ENCODE peak calls at places on chromosomes 16 and 17, in four cellular contexts. V is uterus, O is fibroblast of the aortic adventitia, N is prostate gland. U is an unnamed sample.

GRCh38 chr17:12342609-12343248 is 322.1 kb downstream of the MAP2K4 start:
- DNase-seq in N (no peak), V (peak; percentile 38), O (peak; percentile 3), U (no peak)

GRCh38 chr17:160336-160735 is 21.1 kb downstream of the DOC2B start:
- DNase-seq in N (no peak), V (no peak), O (no peak), U (no peak)

GRCh38 chr16:65044861-65045260 is 77.0 kb downstream of the CDH11 start:
- DNase-seq in O (peak; percentile 77), V (no peak), N (no peak), U (no peak)

GRCh38 chr16:5907544-5907943 is 809.9 kb upstream of the EEF2KMT start:
- DNase-seq in V (no peak), O (no peak), N (no peak), U (no peak)

GRCh38 chr17:39677581-39678339 is 9.5 kb downstream of the PNMT start:
- DNase-seq in N (no peak), O (peak; percentile 11), V (no peak), U (no peak)

GRCh38 chr17:82650723-82651122 is 2.5 kb upstream of the WDR45B start:
- DNase-seq in N (no peak), V (no peak), O (no peak), U (no peak)

GRCh38 chr17:12830692-12831363 is 41.5 kb downstream of the ARHGAP44 start:
- DNase-seq in O (no peak), V (no peak), N (no peak), U (no peak)

GRCh38 chr16:67248401-67249177 is at the start of gene SLC9A5:
- DNase-seq in N (no peak), O (no peak), V (peak; percentile 43), U (no peak)

GRCh38 chr17:77753691-77754265 is 204.7 kb upstream of the TNRC6C start:
- DNase-seq in N (no peak), V (no peak), O (no peak), U (no peak)

GRCh38 chr17:1039511-1040215 is 42.7 kb downstream of the TIMM22 start:
- DNase-seq in O (no peak), V (peak; percentile 38), N (peak; percentile 34), U (peak; percentile 98)

GRCh38 chr16:54939537-54940278 is 9.0 kb downstream of the IRX5 start:
- DNase-seq in V (no peak), O (no peak), N (no peak), U (no peak)

GRCh38 chr17:83076930-83077329 is 2.5 kb upstream of the METRNL start:
- DNase-seq in O (no peak), N (no peak), V (no peak), U (no peak)

GRCh38 chr17:39765159-39765558 is 27.4 kb downstream of the GRB7 start:
- DNase-seq in N (no peak), O (no peak), V (no peak), U (no peak)

GRCh38 chr17:17877548-17878358 is 41.0 kb upstream of the SREBF1 start:
- DNase-seq in N (peak; percentile 87), V (peak; percentile 82), O (peak; percentile 99), U (no peak)

GRCh38 chr17:76909971-76910760 is 42.0 kb downstream of the MGAT5B start:
- DNase-seq in O (peak; percentile 46), N (peak; percentile 17), V (no peak), U (no peak)

GRCh38 chr17:40303009-40303657 is 5.8 kb upstream of the RARA start:
- DNase-seq in O (peak; percentile 85), N (no peak), V (peak; percentile 44), U (peak; percentile 51)

GRCh38 chr17:65409381-65409780 is 152.1 kb downstream of the AXIN2 start:
- DNase-seq in V (no peak), O (no peak), N (no peak), U (no peak)

GRCh38 chr16:67396159-67396774 is 3.0 kb upstream of the TPPP3 start:
- DNase-seq in N (peak; percentile 57), V (peak; percentile 73), O (peak; percentile 50), U (peak; percentile 48)

GRCh38 chr17:82212331-82213250 is at the start of gene CCDC57:
- DNase-seq in V (peak; percentile 81), O (peak; percentile 72), N (peak; percentile 58), U (peak; percentile 76)

GRCh38 chr16:27404163-27404823 is 2.3 kb downstream of the IL21R start:
- DNase-seq in O (no peak), N (no peak), V (no peak), U (no peak)

GRCh38 chr17:40597168-40598020 is 32.1 kb upstream of the CCR7 start:
- DNase-seq in V (no peak), O (no peak), N (no peak), U (no peak)

GRCh38 chr17:45896803-45897693 is 2.7 kb downstream of the MAPT start:
- DNase-seq in O (no peak), V (no peak), N (no peak), U (no peak)

GRCh38 chr16:57998484-57998883 is 2.0 kb downstream of the ZNF319 start:
- DNase-seq in N (no peak), V (no peak), O (peak; percentile 45), U (peak; percentile 51)

GRCh38 chr16:66878067-66878466 is 2.2 kb upstream of the PDP2 start:
- DNase-seq in N (no peak), O (no peak), V (no peak), U (no peak)

GRCh38 chr17:49029841-49030240 is 32.7 kb downstream of the IGF2BP1 start:
- DNase-seq in V (no peak), O (peak; percentile 28), N (no peak), U (no peak)

GRCh38 chr17:78933959-78934568 is 8.9 kb upstream of the TIMP2 start:
- DNase-seq in V (peak; percentile 99), O (peak; percentile 99), N (peak; percentile 98), U (peak; percentile 77)

GRCh38 chr17:75468311-75468754 is 11.9 kb downstream of the TMEM94 start:
- DNase-seq in O (no peak), V (no peak), N (no peak), U (no peak)

GRCh38 chr17:59623151-59623550 is 3.5 kb downstream of the CLTC start:
- DNase-seq in N (no peak), O (peak; percentile 47), V (no peak), U (no peak)

GRCh38 chr17:59627770-59628171 is 8.1 kb downstream of the CLTC start:
- DNase-seq in N (peak; percentile 25), V (no peak), O (no peak), U (no peak)

GRCh38 chr17:59631221-59631720 is 11.6 kb downstream of the CLTC start:
- DNase-seq in O (no peak), N (no peak), V (no peak), U (no peak)

GRCh38 chr17:59626756-59627155 is 7.1 kb downstream of the CLTC start:
- DNase-seq in N (no peak), O (no peak), V (no peak), U (no peak)

DNA sequence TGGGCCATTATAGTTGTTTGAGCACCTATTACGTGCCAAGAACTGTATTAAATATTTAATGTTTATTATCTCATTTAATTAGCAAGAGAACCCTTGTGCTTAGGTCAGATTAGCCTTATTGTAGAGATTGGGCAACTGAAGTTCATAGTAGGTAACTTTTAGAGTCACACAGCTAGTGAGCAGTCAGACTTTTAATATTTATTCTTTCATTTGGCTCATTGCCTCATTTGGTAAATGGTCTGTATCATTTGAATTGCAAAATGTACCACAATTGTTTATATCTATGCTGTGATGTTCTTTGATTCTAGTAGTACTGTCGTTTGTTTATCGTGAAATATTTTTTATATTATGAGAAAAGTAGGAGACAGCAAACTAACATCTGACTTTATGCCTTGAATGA is 7.6 kb downstream of the CLTC start:
- DNase-seq in N (no peak), O (no peak), V (no peak), U (no peak)
- TF ChIP-seq CTCF in N (no peak), O (no peak), V (no peak), U (no peak)

GRCh38 chr16:85296859-85297698 is 184.8 kb upstream of the CIBAR2 start:
- DNase-seq in N (no peak), O (peak; percentile 38), V (no peak), U (peak; percentile 72)
- TF ChIP-seq CTCF in N (peak; percentile 69), O (peak; percentile 80), V (peak; percentile 35), U (peak; percentile 94)

DNA sequence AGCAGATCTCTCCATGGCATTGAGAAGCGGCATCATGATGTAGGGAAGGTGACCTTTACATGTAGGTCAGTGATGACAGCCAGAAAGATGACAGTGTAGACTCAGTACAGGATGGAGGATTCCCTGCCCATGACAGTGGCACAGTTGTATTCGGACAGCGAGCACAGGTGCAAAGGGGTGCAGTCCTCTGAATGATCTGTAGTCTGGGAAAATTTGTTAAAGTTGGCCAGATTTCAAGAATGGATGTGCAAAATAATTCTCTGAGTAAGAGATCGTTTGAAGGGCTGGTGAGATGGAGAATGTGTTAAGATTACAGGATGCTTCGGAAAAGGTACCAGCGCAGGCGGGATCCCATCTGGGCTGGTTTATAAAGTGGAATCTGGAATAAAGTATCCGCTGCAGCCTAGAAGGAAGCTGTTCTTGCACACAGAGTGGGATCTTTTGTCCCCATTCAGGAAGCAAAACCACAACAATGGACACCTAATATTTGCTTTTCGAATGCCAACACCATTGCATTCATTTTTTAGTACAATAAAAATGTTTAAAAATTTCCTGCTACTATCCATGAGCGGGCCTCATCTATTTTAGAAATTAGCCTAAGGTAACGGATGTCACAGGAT is 101.2 kb downstream of the RPTOR start:
- DNase-seq in N (no peak), V (no peak), O (no peak), U (no peak)
- TF ChIP-seq CTCF in N (no peak), V (no peak), O (no peak), U (no peak)

DNA sequence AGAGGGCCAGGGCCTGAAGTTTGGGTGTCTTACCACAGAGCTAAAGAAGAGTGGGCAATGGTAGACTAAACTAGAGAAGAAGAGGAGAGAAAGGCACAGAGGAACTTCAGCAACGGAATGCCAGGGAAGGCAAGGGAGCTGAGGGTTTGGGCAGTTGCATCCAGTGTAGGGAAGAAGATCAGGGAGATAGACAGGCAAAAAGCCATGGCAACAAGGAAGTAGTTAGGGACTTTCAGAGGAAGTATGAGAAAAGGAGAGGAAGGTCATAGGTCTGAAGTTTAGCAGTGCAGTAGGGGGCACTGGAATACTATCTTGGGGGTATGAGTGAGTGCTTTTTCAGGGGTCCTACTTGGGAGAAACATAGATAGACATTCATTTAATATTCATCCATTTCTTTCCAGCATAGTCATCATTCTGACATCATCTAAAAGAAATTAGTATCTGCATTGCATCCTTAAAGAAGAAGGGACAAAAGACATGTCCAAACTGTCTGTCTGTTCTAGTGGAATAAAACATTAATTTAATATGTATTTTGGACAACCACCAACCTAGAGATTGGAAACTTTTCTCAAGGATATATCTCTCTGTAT is 2.2 kb upstream of the NF1 start:
- DNase-seq in O (no peak), V (no peak), N (no peak), U (no peak)
- TF ChIP-seq CTCF in O (no peak), V (no peak), N (no peak), U (no peak)